ENCODE peak calls at places on chromosomes 16 and 17, in nine cellular contexts. T, D, F, Z, M, R, G, Y and K are unnamed samples.

GRCh38 chr16:4936181-4936990 is 562 bp downstream of the PPL start:
- DNase-seq in F (peak; percentile 47), D (peak; percentile 46), Y (no peak), M (no peak), R (no peak), Z (peak; percentile 57), T (peak; percentile 42), G (no peak), K (no peak)

GRCh38 chr16:10262377-10263132 is 80.3 kb upstream of the GRIN2A start:
- DNase-seq in D (no peak), G (no peak), T (no peak), F (no peak), M (no peak), Z (no peak), R (no peak), Y (no peak), K (no peak)

GRCh38 chr16:6021544-6021943 is 923.9 kb upstream of the EEF2KMT start:
- DNase-seq in Y (no peak), R (no peak), T (no peak), F (no peak), M (no peak), Z (no peak), G (no peak), D (no peak), K (no peak)

GRCh38 chr17:6476834-6477210 is 32.6 kb downstream of the PIMREG start:
- DNase-seq in F (no peak), R (no peak), M (no peak), Y (no peak), T (no peak), G (no peak), D (no peak), Z (peak; percentile 41), K (no peak)

GRCh38 chr16:1152651-1153259 is at the start of gene CACNA1H:
- DNase-seq in Z (peak; percentile 73), D (peak; percentile 73), F (no peak), Y (no peak), R (peak; percentile 44), M (peak; percentile 54), T (peak; percentile 79), G (peak; percentile 34), K (no peak)

GRCh38 chr17:75108193-75108592 is 1.6 kb upstream of the ARMC7 start:
- DNase-seq in F (no peak), G (no peak), R (no peak), D (no peak), Y (no peak), T (no peak), Z (no peak), M (no peak), K (no peak)

GRCh38 chr17:31677681-31678080 is 181.4 kb downstream of the COPRS start:
- DNase-seq in M (no peak), R (no peak), G (no peak), D (no peak), Z (no peak), F (no peak), T (no peak), Y (no peak), K (no peak)

GRCh38 chr17:42177684-42178083 is 3.3 kb downstream of the KCNH4 start:
- DNase-seq in Y (no peak), G (no peak), T (no peak), R (no peak), M (no peak), Z (no peak), F (no peak), D (no peak), K (no peak)

GRCh38 chr16:78892925-78893324 is 707.6 kb downstream of the MAF start:
- DNase-seq in T (no peak), Y (no peak), G (no peak), D (no peak), R (no peak), Z (no peak), M (no peak), F (no peak), K (no peak)

GRCh38 chr17:81566461-81567126 is 14.4 kb upstream of the FAAP100 start:
- DNase-seq in F (peak; percentile 62), R (peak; percentile 63), T (peak; percentile 91), M (peak; percentile 75), D (peak; percentile 78), G (peak; percentile 61), Z (no peak), Y (peak; percentile 97), K (peak; percentile 33)

GRCh38 chr16:19588661-19589060 is 33.2 kb downstream of the VPS35L start:
- DNase-seq in Z (peak; percentile 72), T (peak; percentile 44), F (no peak), M (no peak), Y (no peak), D (no peak), G (no peak), R (no peak), K (no peak)

GRCh38 chr16:28181557-28181914 is 30.2 kb downstream of the XPO6 start:
- DNase-seq in M (no peak), F (peak; percentile 26), Z (no peak), D (no peak), G (no peak), R (no peak), Y (peak; percentile 97), T (peak; percentile 81), K (no peak)

GRCh38 chr16:5845046-5845445 is 747.5 kb upstream of the EEF2KMT start:
- DNase-seq in F (no peak), Y (no peak), D (no peak), G (no peak), R (no peak), T (no peak), M (no peak), Z (no peak), K (no peak)

GRCh38 chr17:39920218-39921210 is 2.1 kb upstream of the GSDMB start:
- DNase-seq in F (no peak), R (no peak), M (no peak), T (no peak), G (no peak), Z (no peak), D (no peak), Y (no peak), K (no peak)

GRCh38 chr16:8935989-8936388 is 27.7 kb downstream of the USP7 start:
- DNase-seq in G (no peak), Z (no peak), D (no peak), T (no peak), Y (no peak), M (no peak), R (no peak), F (no peak), K (no peak)

GRCh38 chr17:16269658-16270057 is 52.6 kb downstream of the PIGL start:
- DNase-seq in D (no peak), T (peak; percentile 77), M (no peak), Y (peak; percentile 63), R (no peak), Z (no peak), G (no peak), F (no peak), K (no peak)

GRCh38 chr17:75113798-75114551 is 4.2 kb downstream of the ARMC7 start:
- DNase-seq in T (peak; percentile 90), G (peak; percentile 86), D (peak; percentile 88), Z (peak; percentile 93), M (peak; percentile 91), F (peak; percentile 86), R (peak; percentile 81), Y (peak; percentile 91), K (peak; percentile 25)

GRCh38 chr17:38585056-38585804 is 20.5 kb downstream of the SRCIN1 start:
- DNase-seq in D (no peak), G (no peak), Y (no peak), Z (no peak), R (peak; percentile 11), T (no peak), F (no peak), M (no peak), K (peak; percentile 18)

GRCh38 chr16:31386157-31386984 is 6.8 kb upstream of the ITGAD start:
- DNase-seq in F (no peak), D (no peak), T (peak; percentile 48), M (no peak), Y (peak; percentile 27), R (no peak), Z (peak; percentile 13), G (no peak), K (no peak)

GRCh38 chr16:54062361-54063346 is 223.9 kb downstream of the IRX3 start:
- DNase-seq in Z (no peak), R (peak; percentile 85), M (no peak), G (no peak), T (no peak), Y (no peak), F (no peak), D (no peak), K (peak; percentile 87)

GRCh38 chr17:45246861-45247428 is 14.9 kb downstream of the SPATA32 start:
- DNase-seq in M (no peak), D (peak; percentile 61), Y (no peak), T (peak; percentile 45), G (no peak), F (no peak), R (no peak), Z (peak; percentile 71), K (no peak)

GRCh38 chr17:58327363-58328194 is 1.0 kb downstream of the TSPOAP1 start:
- DNase-seq in F (no peak), D (no peak), M (peak; percentile 16), T (no peak), Y (no peak), G (no peak), Z (no peak), R (no peak), K (no peak)

GRCh38 chr17:7711356-7711755 is 6.2 kb upstream of the DNAH2 start:
- DNase-seq in G (no peak), D (no peak), Y (no peak), M (no peak), F (no peak), Z (no peak), T (no peak), R (no peak), K (no peak)

GRCh38 chr17:5715478-5715877 is 131.2 kb upstream of the NLRP1 start:
- DNase-seq in F (no peak), M (no peak), Z (no peak), G (no peak), R (no peak), T (no peak), Y (no peak), D (no peak), K (no peak)

GRCh38 chr16:70717817-70718216 is 32.0 kb upstream of the MTSS2 start:
- DNase-seq in D (no peak), T (no peak), Y (no peak), Z (no peak), R (no peak), G (no peak), F (no peak), M (no peak), K (no peak)

GRCh38 chr17:78185981-78186688 is 717 bp downstream of the TK1 start:
- DNase-seq in D (no peak), Y (peak; percentile 69), Z (no peak), T (peak; percentile 51), F (no peak), G (peak; percentile 43), R (no peak), M (peak; percentile 52), K (no peak)

GRCh38 chr16:29821663-29822115 is 1.4 kb downstream of the MVP start:
- DNase-seq in G (no peak), D (no peak), Y (peak; percentile 90), M (no peak), R (no peak), F (no peak), Z (no peak), T (peak; percentile 66), K (no peak)

GRCh38 chr16:14151256-14152030 is 80.3 kb downstream of the MRTFB start:
- DNase-seq in R (no peak), Z (no peak), F (no peak), D (no peak), M (no peak), T (peak; percentile 11), G (no peak), Y (peak; percentile 2), K (no peak)

GRCh38 chr17:21177854-21178600 is 35.9 kb downstream of the TMEM11 start:
- DNase-seq in G (no peak), D (no peak), Z (no peak), Y (no peak), F (no peak), T (peak; percentile 1), M (no peak), R (no peak), K (no peak)

GRCh38 chr17:81841866-81842265 is 7.0 kb upstream of the PPP1R27 start:
- DNase-seq in M (no peak), T (no peak), D (no peak), F (no peak), Z (no peak), R (no peak), G (no peak), Y (no peak), K (no peak)

GRCh38 chr16:35239561-35239960 is 1780.1 kb downstream of the TP53TG3F start:
- DNase-seq in F (no peak), D (no peak), R (no peak), M (no peak), Y (no peak), G (no peak), Z (no peak), T (no peak), K (no peak)